ENCODE peak calls at places on chromosomes 6 and 20, in nine cellular contexts. M is foreskin fibroblast, C is colonic mucosa, L is GM12878, W is choroid plexus epithelial cell, N is Calu3, A is HFFc6, Q is hepatocyte, B is AG09309. G is an unnamed sample.

GRCh38 chr6:145199961-145200360 is 535.4 kb downstream of the EPM2A start:
- DNase-seq in M (peak), C (no peak), L (no peak), W (peak), N (no peak), A (peak), Q (peak), B (peak), G (peak)

GRCh38 chr20:37411408-37412306 is 65.7 kb downstream of the SRC start:
- DNase-seq in M (peak), C (no peak), L (no peak), W (no peak), N (no peak), A (no peak), Q (no peak), B (no peak), G (no peak)

GRCh38 chr6:128370072-128370471 is 150.3 kb downstream of the PTPRK start:
- DNase-seq in M (peak), C (no peak), L (no peak), W (peak), N (no peak), A (peak), Q (no peak), B (peak), G (no peak)

GRCh38 chr6:37456126-37456525 is 23.1 kb downstream of the CMTR1 start:
- DNase-seq in M (peak), C (no peak), L (no peak), W (peak), N (no peak), A (peak), Q (no peak), B (peak), G (no peak)

GRCh38 chr20:44494266-44494665 is 18.6 kb downstream of the TTPAL start:
- DNase-seq in M (peak), C (no peak), L (no peak), W (peak), N (no peak), A (peak), Q (no peak), B (no peak), G (no peak)

GRCh38 chr20:19647992-19648391 is 110.1 kb upstream of the RIN2 start:
- DNase-seq in M (no peak), C (no peak), L (no peak), W (no peak), N (no peak), A (no peak), Q (no peak), B (no peak), G (no peak)

GRCh38 chr6:104431096-104431495 is 428.6 kb downstream of the HACE1 start:
- DNase-seq in M (no peak), C (no peak), L (no peak), W (no peak), N (no peak), A (no peak), Q (no peak), B (no peak), G (no peak)

GRCh38 chr6:73236147-73236750 is 11.0 kb upstream of the KHDC1L start:
- DNase-seq in M (peak), C (no peak), L (no peak), W (peak), N (no peak), A (peak), Q (no peak), B (peak), G (no peak)

GRCh38 chr6:111709615-111710398 is 104.1 kb upstream of the TRAF3IP2 start:
- DNase-seq in M (peak), C (peak), L (peak), W (peak), N (peak), A (peak), Q (peak), B (peak), G (no peak)

GRCh38 chr6:158808918-158809678 is 10.1 kb downstream of the EZR start:
- DNase-seq in M (peak), C (no peak), L (peak), W (no peak), N (no peak), A (no peak), Q (no peak), B (no peak), G (no peak)

GRCh38 chr20:39039261-39039660 is 77.1 kb downstream of the DHX35 start:
- DNase-seq in M (peak), C (no peak), L (no peak), W (no peak), N (no peak), A (peak), Q (no peak), B (no peak), G (peak)

GRCh38 chr20:63652192-63652980 is 838 bp downstream of the STMN3 start:
- DNase-seq in M (peak), C (no peak), L (no peak), W (no peak), N (no peak), A (no peak), Q (peak), B (no peak), G (peak)

DNA sequence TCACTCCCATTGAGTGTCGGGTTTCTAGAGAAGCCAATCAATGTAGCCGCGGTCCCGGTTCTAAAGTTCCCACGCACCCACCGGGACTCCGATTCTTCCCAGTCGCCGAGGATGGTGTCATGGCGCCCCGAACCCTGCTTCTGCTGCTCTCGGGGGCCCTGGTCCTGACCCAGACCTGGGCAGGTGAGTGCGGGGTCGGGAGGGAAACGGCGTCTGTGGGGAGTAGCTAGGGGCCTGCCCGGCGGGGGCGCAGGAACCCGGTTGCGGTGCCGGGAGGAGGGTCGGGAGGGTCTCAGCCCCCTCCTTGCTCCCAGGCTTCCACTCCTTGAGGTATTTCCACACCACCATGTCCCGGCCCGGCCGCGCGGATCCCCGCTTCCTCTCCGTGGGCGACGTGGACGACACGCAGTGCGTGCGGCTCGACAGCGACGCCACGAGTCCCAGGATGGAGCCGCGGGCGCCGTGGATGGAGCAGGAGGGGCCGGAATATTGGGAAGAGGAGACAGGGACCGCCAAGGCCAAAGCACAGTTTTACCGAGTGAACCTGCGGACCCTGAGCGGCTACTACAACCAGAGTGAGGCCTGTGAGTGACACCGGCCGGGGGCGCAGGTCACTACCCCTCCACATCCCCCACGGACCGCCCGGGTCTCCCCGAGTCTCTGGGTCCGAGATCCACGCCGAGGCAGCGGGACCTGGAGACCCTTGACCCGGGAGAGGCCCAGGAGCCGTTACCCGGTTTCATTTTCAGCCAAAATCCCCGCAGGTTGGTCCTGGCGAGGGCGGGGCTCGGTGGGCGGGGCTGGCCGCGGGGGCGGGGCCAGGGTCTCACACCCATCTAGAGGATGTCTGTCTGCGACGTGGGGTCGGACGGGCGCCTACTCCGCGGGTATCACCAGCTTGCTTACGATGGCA is 35.2 kb upstream of the HLA-G start:
- DNase-seq in M (peak), C (peak), L (no peak), W (peak), N (peak), A (no peak), Q (peak), B (no peak), G (peak)
- TF ChIP-seq CTCF in M (peak), C (peak), L (peak), W (peak), N (peak), A (peak), Q (peak), B (peak), G (no peak)

GRCh38 chr6:153790048-153790447 is 249.0 kb upstream of the OPRM1 start:
- DNase-seq in M (peak), C (peak), L (no peak), W (peak), N (peak), A (peak), Q (peak), B (no peak), G (no peak)
- TF ChIP-seq CTCF in M (no peak), C (no peak), L (no peak), W (peak), N (no peak), A (no peak), Q (peak), B (no peak), G (no peak)

GRCh38 chr6:167766986-167767714 is 59.6 kb upstream of the AFDN start:
- DNase-seq in M (no peak), C (no peak), L (no peak), W (no peak), N (no peak), A (no peak), Q (no peak), B (no peak), G (no peak)
- TF ChIP-seq CTCF in M (no peak), C (no peak), L (no peak), W (no peak), N (no peak), A (no peak), Q (no peak), B (no peak), G (no peak)

GRCh38 chr6:836276-836853 is 143.4 kb upstream of the EXOC2 start:
- DNase-seq in M (peak), C (no peak), L (no peak), W (no peak), N (peak), A (no peak), Q (no peak), B (no peak), G (no peak)
- TF ChIP-seq CTCF in M (no peak), C (no peak), L (no peak), W (no peak), N (no peak), A (no peak), Q (no peak), B (no peak), G (no peak)

GRCh38 chr20:34302312-34302722 is 838 bp downstream of the AHCY start:
- DNase-seq in M (peak), C (no peak), L (no peak), W (peak), N (peak), A (peak), Q (peak), B (no peak), G (no peak)
- TF ChIP-seq CTCF in M (no peak), C (no peak), L (no peak), W (peak), N (peak), A (peak), Q (no peak), B (peak), G (peak)

DNA sequence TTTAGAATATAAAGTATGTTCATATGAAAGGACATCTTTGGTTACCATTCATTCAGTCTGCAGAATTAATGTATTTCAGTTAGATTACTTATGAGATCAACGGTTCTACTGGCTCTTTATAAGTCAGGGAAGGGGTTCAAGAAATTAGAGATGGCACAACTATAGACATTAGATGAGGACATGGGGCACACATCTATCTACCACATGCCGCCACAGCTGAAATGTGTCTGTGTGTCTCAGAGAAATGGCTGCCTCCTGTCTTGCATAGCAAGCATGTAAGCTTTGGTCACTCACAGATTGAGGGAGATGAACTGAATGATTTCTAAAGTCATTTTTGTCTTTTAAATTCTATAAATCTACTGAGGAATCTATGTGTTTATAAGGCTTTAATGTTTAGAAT is 128.9 kb upstream of the FAM184A start:
- DNase-seq in M (no peak), C (no peak), L (no peak), W (no peak), N (no peak), A (no peak), Q (no peak), B (no peak), G (no peak)
- TF ChIP-seq CTCF in M (no peak), C (no peak), L (no peak), W (no peak), N (no peak), A (no peak), Q (no peak), B (no peak), G (no peak)

G was measured in Caco-2.